ENCODE peak calls at places on chromosomes 7 and 10, in eight cellular contexts. R is transverse colon, F is heart left ventricle, W is right lobe of liver, U is vagina, P is stomach, I is uterus, S is HCT116. T is an unnamed sample. For H3K4me1, the result is how much of the 10 kb centered on the place peaks cover.

GRCh38 chr10:59234194-59234593 is 57.8 kb downstream of the PHYHIPL start:
- DNase-seq in R (no peak), W (no peak), S (no peak), F (no peak), I (no peak), P (no peak), U (no peak), T (no peak)

GRCh38 chr7:152382244-152382643 is 53.6 kb downstream of the KMT2C start:
- DNase-seq in W (no peak), S (no peak), I (no peak), P (no peak), U (no peak), F (no peak), R (no peak), T (no peak)

GRCh38 chr7:126780993-126781392 is 471.7 kb downstream of the GRM8 start:
- DNase-seq in W (no peak), F (no peak), R (no peak), U (no peak), I (no peak), S (no peak), P (no peak), T (no peak)

GRCh38 chr10:124827474-124827873 is 25.9 kb downstream of the ABRAXAS2 start:
- DNase-seq in R (no peak), U (no peak), I (no peak), F (no peak), S (no peak), W (no peak), P (no peak), T (no peak)

GRCh38 chr10:110364531-110364937 is 59.8 kb upstream of the SMNDC1 start:
- DNase-seq in U (no peak), W (no peak), I (no peak), S (peak), P (no peak), F (no peak), R (no peak), T (no peak)

GRCh38 chr7:24882989-24883631 is 96.9 kb downstream of the OSBPL3 start:
- DNase-seq in I (peak), U (no peak), S (no peak), R (no peak), F (peak), P (no peak), W (no peak), T (no peak)

GRCh38 chr7:105678811-105679495 is 97.7 kb upstream of the EFCAB10 start:
- DNase-seq in W (peak), I (peak), S (no peak), R (peak), P (peak), U (peak), F (peak), T (peak)

GRCh38 chr7:82675396-82675795 is 231.8 kb upstream of the CACNA2D1 start:
- DNase-seq in I (no peak), U (no peak), R (no peak), S (no peak), P (no peak), F (no peak), W (no peak), T (no peak)

GRCh38 chr10:105797234-105797890 is 1156.3 kb downstream of the SORCS3 start:
- DNase-seq in I (no peak), P (no peak), U (no peak), F (no peak), R (no peak), S (peak), W (peak), T (no peak)

GRCh38 chr7:101803203-101804086 is 14.0 kb upstream of the CUX1 start:
- DNase-seq in S (no peak), I (no peak), F (no peak), R (no peak), P (no peak), W (no peak), U (no peak), T (no peak)
- TF ChIP-seq POLR2A in S (no peak), I (no peak), F (no peak), R (no peak), P (no peak), W (no peak), U (no peak), T (no peak)

GRCh38 chr10:78231930-78232329 is 198.3 kb downstream of the RPS24 start:
- DNase-seq in F (peak), U (no peak), S (no peak), W (no peak), P (no peak), I (no peak), R (no peak), T (no peak)
- TF ChIP-seq CTCF in F (peak), U (no peak), S (peak), W (no peak), P (no peak), I (peak), R (no peak), T (peak)

DNA sequence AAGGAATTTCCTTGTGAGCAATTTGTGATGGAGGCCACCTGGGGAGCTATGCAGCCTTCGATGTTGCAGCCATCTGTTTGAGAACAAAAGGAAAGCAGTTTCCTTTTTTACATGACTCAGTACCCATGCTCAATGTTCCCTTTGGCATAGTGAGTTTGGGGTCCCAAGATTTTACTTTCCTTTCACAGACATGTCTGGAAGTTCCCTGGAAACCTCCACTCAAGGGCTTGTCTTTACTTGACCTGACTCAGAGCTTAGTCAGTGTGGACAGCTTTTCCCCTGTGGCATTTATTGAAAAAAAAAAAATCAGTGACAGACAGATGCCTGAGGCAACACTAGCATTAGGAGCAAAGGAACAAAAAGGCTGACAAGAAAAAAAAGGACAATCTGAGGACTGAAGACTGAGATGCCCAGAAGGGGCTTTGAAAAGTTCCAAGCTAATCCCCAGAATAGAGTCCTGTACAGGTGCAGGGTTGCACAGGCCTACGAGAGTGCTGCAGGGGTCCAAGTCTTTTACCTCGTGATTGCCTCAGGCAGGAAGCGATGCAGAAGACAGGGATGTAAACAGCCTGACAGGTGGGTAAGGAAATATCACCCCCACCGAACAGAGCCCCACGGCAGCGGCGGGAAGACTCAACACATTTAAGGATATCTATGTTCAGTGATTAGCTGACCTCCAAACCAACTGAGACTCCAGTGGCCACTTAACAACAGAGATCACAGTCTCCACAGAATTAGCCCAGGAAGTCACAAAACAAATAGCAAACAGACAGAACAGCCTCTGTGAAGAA is 73.7 kb upstream of the VIPR2 start:
- DNase-seq in P (no peak), W (no peak), R (no peak), U (no peak), F (no peak), S (no peak), I (no peak), T (no peak)
- H3K4me1 ChIP-seq in P (under half), W (under half), R (under half), U (under half), F (under half), S (under half), I (under half), T (under half)

GRCh38 chr7:7968544-7969305 is at the start of gene GLCCI1:
- DNase-seq in F (peak), R (peak), P (peak), U (peak), I (peak), S (peak), W (peak), T (peak)
- TF ChIP-seq POLR2A in F (peak), R (peak), P (no peak), U (peak), I (peak), S (peak), W (peak), T (peak)

GRCh38 chr7:114426380-114426779 is 11.8 kb downstream of the FOXP2 start:
- DNase-seq in U (no peak), F (no peak), R (no peak), P (no peak), S (no peak), W (no peak), I (no peak), T (no peak)

GRCh38 chr7:114423218-114423496 is 8.5 kb downstream of the FOXP2 start:
- DNase-seq in U (no peak), F (no peak), P (no peak), S (no peak), W (no peak), I (no peak), R (no peak), T (no peak)

GRCh38 chr7:114419441-114420107 is 5.0 kb downstream of the FOXP2 start:
- DNase-seq in S (no peak), F (no peak), W (no peak), I (no peak), U (no peak), R (no peak), P (no peak), T (no peak)

GRCh38 chr7:114426824-114427223 is 12.2 kb downstream of the FOXP2 start:
- DNase-seq in S (peak), U (no peak), W (no peak), F (no peak), I (no peak), R (no peak), P (no peak), T (no peak)

DNA sequence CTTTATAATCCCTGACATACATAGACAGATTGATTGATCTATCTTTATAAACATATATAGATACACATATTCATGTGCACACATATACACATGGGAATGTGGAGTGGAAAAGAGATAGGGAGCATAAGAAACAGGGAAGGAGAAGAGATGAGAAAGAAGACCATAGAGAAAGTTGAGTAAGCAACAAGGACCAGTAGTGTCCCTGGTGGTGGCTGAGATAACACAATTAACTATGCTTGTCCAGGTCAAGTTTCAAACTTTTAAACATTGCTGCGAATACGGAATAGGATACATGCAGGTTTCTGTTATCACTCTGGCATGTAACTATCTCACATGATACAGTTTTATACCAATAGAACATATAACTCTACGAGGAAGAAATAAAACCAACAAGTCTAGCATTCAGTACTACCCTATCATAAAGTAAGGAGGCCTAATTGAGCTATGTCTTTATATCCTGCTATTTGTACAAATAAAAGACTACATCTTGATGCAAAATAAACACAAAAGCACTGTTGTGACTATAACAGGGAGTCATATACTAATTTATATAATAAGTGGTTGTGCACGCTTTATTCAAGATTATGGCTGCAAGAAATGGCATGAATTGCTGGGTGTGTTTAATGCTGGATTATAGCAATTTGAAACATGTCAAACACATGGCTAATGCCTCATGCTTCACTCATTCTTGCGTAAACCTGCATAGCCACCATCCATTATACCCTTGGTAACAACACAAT is 8.0 kb downstream of the FOXP2 start:
- DNase-seq in R (peak), F (no peak), P (no peak), U (no peak), I (no peak), S (peak), W (no peak), T (no peak)
- TF ChIP-seq CTCF in R (peak), F (no peak), P (peak), U (no peak), I (no peak), S (no peak), W (peak), T (peak)

DNA sequence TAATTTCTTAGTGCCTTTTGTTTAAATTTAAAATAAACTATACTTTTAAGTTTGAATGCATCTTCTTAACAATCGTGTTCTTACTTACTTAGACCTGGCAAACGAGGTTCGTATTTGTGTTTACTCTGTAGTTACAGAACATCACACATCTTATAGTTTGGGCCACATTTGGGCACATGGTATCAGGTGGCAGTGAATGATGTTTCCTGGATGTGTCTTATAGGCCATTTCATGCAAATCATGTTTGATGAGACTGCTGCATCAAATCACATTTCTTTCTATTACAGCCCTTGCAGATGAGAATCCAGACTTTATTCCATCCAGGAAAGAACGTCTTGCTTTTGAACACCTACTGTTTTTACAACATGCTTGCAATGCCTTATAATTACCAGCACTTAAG is 78.5 kb downstream of the RBM33 start:
- DNase-seq in P (no peak), F (no peak), R (no peak), I (no peak), S (no peak), U (no peak), W (no peak), T (no peak)
- H3K4me1 ChIP-seq in P (under half), F (under half), R (under half), I (under half), S (under half), U (under half), W (under half), T (under half)

GRCh38 chr10:20677340-20677739 is 219.8 kb downstream of the NEBL start:
- DNase-seq in U (no peak), W (no peak), S (no peak), P (no peak), F (no peak), R (peak), I (no peak), T (no peak)
- TF ChIP-seq POLR2A in U (no peak), W (no peak), S (no peak), P (no peak), F (no peak), R (no peak), I (no peak), T (no peak)

GRCh38 chr7:104160375-104160774 is 47.4 kb downstream of the ORC5 start:
- DNase-seq in S (no peak), F (no peak), R (no peak), I (no peak), W (no peak), P (no peak), U (no peak), T (no peak)
- TF ChIP-seq CTCF in S (peak), F (peak), R (peak), I (peak), W (peak), P (no peak), U (no peak), T (no peak)